ENCODE peak calls at places on chromosome 12, in seven cellular contexts. Q is right lobe of liver, S is adrenal gland, T is left lung, H is RWPE2, F is K562, B is PC-9. O is an unnamed sample. For H3K27me3 and H3K9me3, the result is how much of the 10 kb centered on the place peaks cover.

GRCh38 chr12:74957231-74957630 is 252.4 kb downstream of the KCNC2 start:
- DNase-seq in F (no peak), T (no peak), S (no peak), H (no peak), B (no peak), Q (no peak), O (no peak)

GRCh38 chr12:32264995-32265394 is 134.4 kb upstream of the FGD4 start:
- DNase-seq in S (no peak), B (no peak), F (no peak), H (no peak), T (no peak), Q (no peak), O (no peak)

GRCh38 chr12:25997401-25997973 is 39.0 kb downstream of the RASSF8 start:
- DNase-seq in F (no peak), H (no peak), B (no peak), T (no peak), S (no peak), Q (no peak), O (peak)

GRCh38 chr12:25529738-25530137 is 23.3 kb downstream of the LMNTD1 start:
- DNase-seq in T (no peak), F (no peak), B (no peak), S (no peak), H (no peak), Q (no peak), O (no peak)

GRCh38 chr12:14935031-14935430 is 3.3 kb downstream of the ERP27 start:
- DNase-seq in Q (no peak), F (no peak), S (no peak), H (no peak), T (no peak), B (peak), O (no peak)

GRCh38 chr12:25670076-25671055 is 117.3 kb upstream of the LMNTD1 start:
- DNase-seq in S (no peak), F (no peak), Q (no peak), T (no peak), B (no peak), H (no peak), O (no peak)

GRCh38 chr12:62660763-62661162 is 194.1 kb downstream of the MON2 start:
- DNase-seq in F (no peak), Q (no peak), H (no peak), B (peak), T (no peak), S (no peak), O (no peak)

GRCh38 chr12:50985322-50985721 is 33.0 kb downstream of the HIGD1C start:
- DNase-seq in Q (no peak), S (peak), H (no peak), F (no peak), B (no peak), T (no peak), O (peak)

GRCh38 chr12:32896438-32897275 is at the start of gene PKP2:
- DNase-seq in S (peak), B (peak), H (peak), T (peak), F (peak), Q (peak), O (peak)

GRCh38 chr12:56040963-56041578 is 647 bp upstream of the RPS26 start:
- DNase-seq in T (no peak), Q (no peak), B (no peak), S (no peak), F (no peak), H (no peak), O (no peak)

GRCh38 chr12:94942663-94943062 is 60.8 kb downstream of the NDUFA12 start:
- DNase-seq in Q (no peak), F (no peak), T (no peak), S (no peak), H (no peak), B (no peak), O (no peak)

GRCh38 chr12:58750484-58750883 is 169.8 kb downstream of the LRIG3 start:
- DNase-seq in F (no peak), B (no peak), S (no peak), T (no peak), Q (no peak), H (no peak), O (peak)

GRCh38 chr12:115895247-115895646 is 382.2 kb downstream of the MED13L start:
- DNase-seq in S (no peak), F (peak), Q (no peak), B (no peak), H (no peak), T (no peak), O (no peak)

GRCh38 chr12:57109207-57110160 is 1.7 kb downstream of the STAT6 start:
- DNase-seq in H (no peak), B (no peak), T (no peak), F (peak), Q (no peak), S (no peak), O (no peak)

GRCh38 chr12:107655281-107656065 is 30.1 kb upstream of the PWP1 start:
- DNase-seq in T (no peak), H (no peak), F (no peak), B (no peak), S (no peak), Q (no peak), O (no peak)

GRCh38 chr12:108679282-108679681 is 45.6 kb upstream of the SELPLG start:
- DNase-seq in H (no peak), B (no peak), Q (no peak), S (no peak), F (no peak), T (no peak), O (no peak)

GRCh38 chr12:111578276-111578970 is 20.7 kb downstream of the ATXN2 start:
- DNase-seq in F (peak), B (peak), T (no peak), Q (no peak), S (no peak), H (no peak), O (no peak)

GRCh38 chr12:109608270-109608669 is 34.7 kb downstream of the MVK start:
- DNase-seq in S (no peak), F (no peak), H (no peak), B (no peak), Q (no peak), T (no peak), O (no peak)

DNA sequence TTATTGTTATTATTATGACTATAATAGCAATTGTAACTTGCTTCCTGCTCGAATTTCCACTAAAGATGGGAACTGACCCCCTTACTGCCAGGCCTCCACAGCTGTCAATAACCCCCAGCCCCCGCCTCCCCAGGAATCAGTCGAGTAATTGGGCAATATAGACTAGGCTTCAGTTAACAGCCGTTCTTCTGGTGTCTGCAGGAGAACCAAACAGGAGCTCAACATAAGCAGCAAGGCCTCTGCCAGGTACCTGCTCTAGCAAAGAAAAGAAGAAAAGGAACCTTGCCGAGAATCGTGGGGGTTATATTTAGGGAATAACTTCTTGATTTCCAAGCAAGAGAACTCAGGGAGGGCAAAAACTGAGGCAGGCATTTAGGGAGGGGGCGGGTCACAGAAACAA is 21.8 kb downstream of the HOXC4 start:
- DNase-seq in F (no peak), S (no peak), B (no peak), H (no peak), T (no peak), Q (no peak), O (no peak)
- H3K27me3 ChIP-seq in F (under half), S (under half), B (under half), H (under half), T (under half), Q (under half), O (half or more)

GRCh38 chr12:118017926-118018325 is 1.4 kb downstream of the RFC5 start:
- DNase-seq in T (no peak), H (no peak), Q (no peak), S (no peak), F (no peak), B (no peak), O (no peak)
- H3K4me3 ChIP-seq in T (no peak), H (no peak), Q (no peak), S (no peak), F (peak), B (no peak), O (no peak)

DNA sequence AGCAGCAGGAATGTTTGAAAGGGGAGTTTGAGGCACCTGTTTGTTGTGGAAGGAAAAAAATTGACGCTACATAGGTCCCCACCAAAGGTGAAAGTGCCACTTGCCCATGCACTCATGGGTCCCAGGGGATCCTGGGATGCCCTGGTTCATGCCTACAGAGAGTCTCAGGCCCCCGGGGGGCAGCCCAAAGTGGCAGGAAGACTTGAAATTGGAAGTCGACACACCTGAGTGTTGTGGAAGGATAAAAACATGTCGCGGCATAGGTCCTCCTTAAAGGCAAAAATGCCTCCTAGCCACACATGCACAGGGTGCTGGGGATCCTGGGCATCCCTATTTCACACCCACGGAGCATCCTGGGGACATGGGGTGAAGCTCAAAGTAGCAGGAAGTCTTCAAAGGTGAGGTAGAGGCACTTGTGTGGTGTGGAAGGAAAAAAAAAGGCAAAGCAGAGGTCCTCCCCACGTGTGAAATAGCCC is 576.1 kb downstream of the ALG10 start:
- DNase-seq in B (no peak), T (no peak), S (no peak), F (no peak), H (no peak), Q (peak), O (no peak)
- H3K9me3 ChIP-seq in B (under half), T (under half), S (under half), F (under half), H (under half), Q (under half), O (under half)

GRCh38 chr12:54000105-54000773 is at the start of gene HOXC9:
- DNase-seq in T (no peak), Q (no peak), H (no peak), S (no peak), F (peak), B (no peak), O (no peak)
- H3K27me3 ChIP-seq in T (half or more), Q (under half), H (half or more), S (under half), F (under half), B (under half), O (half or more)

GRCh38 chr12:20646239-20646827 is 48.8 kb upstream of the SLCO1C1 start:
- DNase-seq in T (no peak), B (no peak), F (no peak), Q (no peak), S (no peak), H (no peak), O (peak)
- H3K4me3 ChIP-seq in T (no peak), B (no peak), F (no peak), Q (no peak), S (no peak), H (no peak), O (no peak)

GRCh38 chr12:131459666-131460365 is 251.1 kb upstream of the SFSWAP start:
- DNase-seq in B (no peak), S (no peak), F (no peak), Q (no peak), T (no peak), H (no peak), O (no peak)
- H3K9me3 ChIP-seq in B (under half), S (under half), F (under half), Q (under half), T (under half), H (under half), O (under half)

O was measured in cardiac muscle cell.